ENCODE peak calls at places on chromosomes 5 and 9, in four cellular contexts. N, X, I and E are unnamed samples.

GRCh38 chr5:126339215-126339805 is 83.9 kb upstream of the GRAMD2B start:
- DNase-seq in I (peak), X (no peak), N (peak), E (peak)

GRCh38 chr5:54063817-54064216 is 246.6 kb downstream of the ARL15 start:
- DNase-seq in N (peak), X (no peak), I (no peak), E (peak)

GRCh38 chr9:124256517-124257069 is 1.2 kb upstream of the NEK6 start:
- DNase-seq in N (peak), I (peak), X (no peak), E (peak)

GRCh38 chr9:75855509-75855908 is 35.0 kb upstream of the PCSK5 start:
- DNase-seq in I (no peak), X (no peak), N (peak), E (peak)

GRCh38 chr5:15683332-15683731 is 183.4 kb downstream of the FBXL7 start:
- DNase-seq in N (no peak), X (no peak), I (no peak), E (peak)

GRCh38 chr5:110899566-110900412 is 161.0 kb downstream of the SLC25A46 start:
- DNase-seq in I (no peak), N (peak), X (no peak), E (peak)

GRCh38 chr5:103224118-103224893 is 34.3 kb upstream of the MACIR start:
- DNase-seq in N (peak), X (no peak), I (peak), E (peak)

GRCh38 chr9:20618361-20618799 is 3.9 kb downstream of the MLLT3 start:
- DNase-seq in I (no peak), X (no peak), N (peak), E (peak)

GRCh38 chr5:134554319-134555222 is 29.1 kb downstream of the JADE2 start:
- DNase-seq in N (peak), I (no peak), X (peak), E (peak)

GRCh38 chr5:134328619-134329018 is 38.4 kb downstream of the CDKL3 start:
- DNase-seq in N (no peak), I (no peak), X (no peak), E (peak)

GRCh38 chr9:136327313-136327971 is at the start of gene GPSM1:
- DNase-seq in I (no peak), N (peak), X (peak), E (peak)

GRCh38 chr5:179165421-179166170 is 105.4 kb downstream of the ZNF354C start:
- DNase-seq in I (no peak), N (no peak), X (no peak), E (no peak)

GRCh38 chr9:91852801-91853347 is 97.2 kb downstream of the ROR2 start:
- DNase-seq in N (no peak), I (no peak), X (no peak), E (no peak)

GRCh38 chr9:110033869-110034268 is 174.1 kb downstream of the C9orf152 start:
- DNase-seq in X (no peak), N (peak), I (no peak), E (no peak)

GRCh38 chr5:135825373-135826220 is 8.9 kb upstream of the SLC25A48 start:
- DNase-seq in I (no peak), X (no peak), N (no peak), E (no peak)

GRCh38 chr5:176474476-176474875 is 26.3 kb downstream of the FAF2 start:
- DNase-seq in N (peak), X (no peak), I (no peak), E (no peak)

GRCh38 chr9:88477300-88477751 is 57.7 kb upstream of the NXNL2 start:
- DNase-seq in X (no peak), I (no peak), N (peak), E (peak)

GRCh38 chr5:124408738-124409453 is 337.5 kb downstream of the ZNF608 start:
- DNase-seq in I (no peak), N (no peak), X (no peak), E (no peak)

GRCh38 chr5:128135286-128135685 is 51.7 kb downstream of the SLC12A2 start:
- DNase-seq in I (no peak), N (peak), X (no peak), E (no peak)

GRCh38 chr5:52906845-52907244 is 82.3 kb upstream of the ITGA2 start:
- DNase-seq in N (no peak), I (no peak), X (no peak), E (no peak)

GRCh38 chr9:128733256-128733655 is 9.3 kb upstream of the ZDHHC12 start:
- DNase-seq in N (peak), I (no peak), X (peak), E (peak)

GRCh38 chr9:136381311-136381710 is 7.8 kb upstream of the CARD9 start:
- DNase-seq in X (no peak), I (no peak), N (no peak), E (no peak)

GRCh38 chr5:174518512-174518911 is 205.9 kb upstream of the MSX2 start:
- DNase-seq in X (no peak), N (peak), I (no peak), E (no peak)